ENCODE peak calls at places on chromosomes 16 and 17, in five cellular contexts. F is stomach, Z is heart right ventricle, A is COR-L47, R is myocyte. O is an unnamed sample.

GRCh38 chr16:10970065-10970464 is 25.7 kb downstream of the CLEC16A start:
- DNase-seq in R (no peak), A (no peak), Z (no peak), F (no peak), O (no peak)

GRCh38 chr17:78873519-78874340 is 29.3 kb downstream of the CEP295NL start:
- DNase-seq in F (peak; percentile 82), A (peak; percentile 77), R (peak; percentile 95), Z (no peak), O (no peak)

GRCh38 chr16:85570213-85570734 is 42.8 kb upstream of the GSE1 start:
- DNase-seq in A (no peak), R (peak; percentile 66), Z (no peak), F (peak; percentile 39), O (no peak)

GRCh38 chr17:82107341-82107860 is 9.4 kb upstream of the FASN start:
- DNase-seq in A (peak; percentile 50), R (no peak), F (no peak), Z (no peak), O (no peak)

GRCh38 chr17:76080934-76081287 is 1.9 kb downstream of the ZACN start:
- DNase-seq in F (no peak), R (no peak), A (no peak), Z (no peak), O (no peak)

GRCh38 chr17:45110676-45111611 is 21.4 kb downstream of the PLCD3 start:
- DNase-seq in R (peak; percentile 83), Z (no peak), F (no peak), A (no peak), O (no peak)

GRCh38 chr16:86931410-86931941 is 353.1 kb downstream of the FOXL1 start:
- DNase-seq in F (no peak), Z (peak; percentile 77), R (no peak), A (no peak), O (peak; percentile 25)

GRCh38 chr16:28549301-28549899 is 4.3 kb upstream of the SGF29 start:
- DNase-seq in A (no peak), Z (no peak), R (no peak), F (no peak), O (no peak)

GRCh38 chr17:72111374-72111773 is 9.4 kb upstream of the SOX9 start:
- DNase-seq in R (no peak), Z (no peak), A (no peak), F (no peak), O (no peak)

O was measured in stromal cell of bone marrow.